ENCODE peak calls at places on chromosomes 3 and 15, in seven cellular contexts. P is coronary artery, F is astrocyte of the spinal cord, S is epithelial cell of esophagus, V is PC-9, J is A549, W is GM06990. D is an unnamed sample.

GRCh38 chr3:184168363-184169120 is 6.1 kb upstream of the AP2M1 start:
- DNase-seq in F (peak), S (peak), V (no peak), J (no peak), P (no peak), W (no peak), D (no peak)

GRCh38 chr3:58004972-58005371 is 3.2 kb upstream of the FLNB start:
- DNase-seq in P (no peak), V (peak), S (peak), J (no peak), F (peak), W (no peak), D (no peak)

GRCh38 chr3:44077267-44077666 is 164.4 kb upstream of the TOPAZ1 start:
- DNase-seq in F (no peak), S (peak), J (no peak), W (no peak), V (no peak), P (no peak), D (no peak)

GRCh38 chr3:149339931-149340309 is 6.5 kb upstream of the TM4SF18 start:
- DNase-seq in F (peak), P (peak), J (peak), S (peak), V (peak), W (no peak), D (peak)

GRCh38 chr3:136444581-136444980 is 194.4 kb downstream of the PCCB start:
- DNase-seq in F (no peak), S (no peak), P (no peak), V (no peak), J (no peak), W (no peak), D (no peak)

GRCh38 chr3:153055779-153056178 is 106.2 kb upstream of the RAP2B start:
- DNase-seq in W (no peak), P (no peak), F (no peak), V (no peak), J (no peak), S (no peak), D (no peak)

GRCh38 chr15:88378259-88378658 is 88.9 kb downstream of the MRPL46 start:
- DNase-seq in P (no peak), J (no peak), V (no peak), W (no peak), F (peak), S (no peak), D (no peak)

GRCh38 chr3:160402249-160403027 is 3.0 kb downstream of the SMC4 start:
- DNase-seq in W (no peak), S (peak), F (peak), J (no peak), V (no peak), P (no peak), D (no peak)

GRCh38 chr3:64859625-64860590 is 172.1 kb upstream of the ADAMTS9 start:
- DNase-seq in P (no peak), V (no peak), F (peak), S (no peak), W (no peak), J (no peak), D (no peak)

GRCh38 chr3:27224197-27224596 is 145.0 kb downstream of the NEK10 start:
- DNase-seq in S (peak), V (no peak), P (no peak), F (no peak), J (no peak), W (no peak), D (no peak)

GRCh38 chr3:63130625-63131024 is 147.5 kb upstream of the SYNPR start:
- DNase-seq in J (no peak), P (no peak), V (no peak), W (no peak), S (no peak), F (no peak), D (no peak)

GRCh38 chr15:45150481-45150880 is 20.7 kb downstream of the DUOX1 start:
- DNase-seq in F (no peak), W (no peak), J (no peak), P (no peak), S (no peak), V (no peak), D (no peak)

GRCh38 chr15:29676961-29677402 is 145.3 kb downstream of the TJP1 start:
- DNase-seq in S (peak), P (no peak), F (peak), V (no peak), J (peak), W (no peak), D (no peak)

GRCh38 chr3:99505646-99506269 is 132.6 kb upstream of the COL8A1 start:
- DNase-seq in J (peak), P (no peak), W (peak), S (peak), V (no peak), F (peak), D (peak)

GRCh38 chr3:9352917-9353823 is 9.7 kb upstream of the THUMPD3 start:
- DNase-seq in S (peak), J (peak), P (no peak), V (peak), W (no peak), F (peak), D (peak)

GRCh38 chr3:165343185-165343584 is 147.0 kb upstream of the SLITRK3 start:
- DNase-seq in F (no peak), P (no peak), W (no peak), S (no peak), J (no peak), V (no peak), D (no peak)

GRCh38 chr15:66080791-66081475 is 172.6 kb downstream of the MEGF11 start:
- DNase-seq in V (peak), F (peak), J (peak), W (no peak), P (no peak), S (peak), D (no peak)

GRCh38 chr3:152346058-152346457 is 77.3 kb downstream of the MBNL1 start:
- DNase-seq in V (no peak), S (no peak), F (no peak), J (no peak), W (no peak), P (no peak), D (no peak)

GRCh38 chr15:51622269-51623180 is at the start of gene DMXL2:
- DNase-seq in P (peak), S (peak), W (peak), F (peak), J (peak), V (peak), D (peak)

GRCh38 chr3:122691195-122691594 is 10.6 kb downstream of the PARP14 start:
- DNase-seq in J (peak), W (no peak), S (peak), V (no peak), P (no peak), F (peak), D (peak)

GRCh38 chr3:10428393-10429091 is 76.8 kb downstream of the ATP2B2 start:
- DNase-seq in F (no peak), V (no peak), P (no peak), W (no peak), S (no peak), J (no peak), D (no peak)
- H3K4me3 ChIP-seq in F (no peak), V (no peak), P (no peak), W (no peak), S (no peak), J (no peak), D (no peak)

DNA sequence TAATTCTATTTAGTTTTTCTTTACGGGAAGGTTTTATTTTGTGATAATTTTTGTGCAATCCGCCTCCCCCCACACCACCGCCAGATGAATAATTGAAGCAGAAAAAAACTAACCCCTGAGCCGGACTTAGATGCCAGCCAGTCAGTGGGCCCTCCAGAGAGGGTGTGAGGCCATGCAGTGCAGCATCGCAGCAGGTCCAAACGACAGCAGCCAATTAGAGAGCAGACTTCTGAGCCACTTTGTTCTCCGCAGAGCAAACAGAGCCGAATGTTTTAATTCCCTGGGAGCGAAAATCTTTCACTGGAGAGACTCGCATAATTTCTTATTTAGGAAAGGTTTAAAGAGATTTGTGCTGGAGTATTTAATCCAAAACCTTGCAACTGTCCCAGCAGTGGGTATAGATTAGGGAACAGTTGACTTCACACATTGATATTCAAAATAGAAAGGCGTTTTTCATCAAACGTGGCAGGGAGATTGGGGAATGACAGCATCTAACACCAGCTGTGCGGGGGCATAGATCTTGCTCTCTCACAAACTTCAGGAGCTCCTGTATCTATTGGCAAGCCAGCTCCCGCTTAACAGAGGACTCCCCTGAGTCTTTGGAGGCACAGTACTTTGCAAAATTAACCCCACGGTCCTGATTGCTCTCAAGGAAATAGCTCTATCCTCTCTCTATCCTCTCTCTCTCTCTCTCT is 168.1 kb downstream of the MEX3B start:
- DNase-seq in F (peak), V (no peak), W (no peak), S (no peak), P (no peak), J (no peak), D (no peak)
- TF ChIP-seq CTCF in F (no peak), V (no peak), W (no peak), S (no peak), P (no peak), J (no peak), D (no peak)

DNA sequence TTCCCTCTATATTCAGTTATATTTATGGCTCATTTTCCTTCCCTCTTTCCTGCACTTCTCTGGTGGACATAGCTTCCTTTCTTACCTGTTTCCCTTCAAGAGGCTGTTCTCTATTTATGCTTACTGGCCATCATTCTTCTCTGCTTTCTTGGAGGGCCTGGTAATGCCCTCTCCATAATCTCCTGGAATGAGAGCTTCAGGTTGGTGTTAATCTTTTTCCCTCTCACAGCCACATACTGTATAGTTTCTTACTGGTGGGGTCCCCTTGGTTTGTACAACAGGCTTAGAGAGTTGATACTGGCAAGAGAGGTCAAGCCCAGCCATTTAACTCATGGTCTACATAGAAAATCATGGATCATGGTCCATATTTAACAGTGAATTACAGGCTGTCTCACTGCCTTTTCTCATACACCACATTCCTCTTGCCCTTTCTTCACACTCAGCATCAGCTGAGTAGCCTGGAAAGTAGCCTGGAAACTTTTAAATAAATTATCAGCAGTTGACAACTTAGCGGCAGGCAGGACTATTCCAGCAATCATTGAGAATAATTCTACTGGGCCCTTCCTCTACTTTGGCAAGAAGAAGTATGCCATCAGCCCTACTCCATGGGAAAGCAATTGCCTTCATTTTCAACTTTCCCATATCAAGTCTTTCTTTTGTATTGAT is 38.0 kb upstream of the DPH6 start:
- DNase-seq in V (no peak), P (no peak), J (no peak), W (no peak), S (no peak), F (peak), D (no peak)
- H3K4me3 ChIP-seq in V (no peak), P (no peak), J (no peak), W (no peak), S (no peak), F (no peak), D (no peak)

GRCh38 chr15:75659141-75659771 is 11.5 kb downstream of the SNX33 start:
- DNase-seq in V (no peak), F (no peak), J (no peak), W (no peak), S (no peak), P (no peak), D (no peak)

GRCh38 chr15:75661779-75662140 is 14.0 kb downstream of the SNX33 start:
- DNase-seq in P (no peak), F (no peak), J (no peak), W (no peak), V (no peak), S (no peak), D (no peak)

GRCh38 chr15:75662823-75663519 is 15.3 kb downstream of the SNX33 start:
- DNase-seq in V (no peak), S (no peak), P (no peak), F (no peak), J (no peak), W (no peak), D (no peak)

GRCh38 chr15:75659928-75660645 is 12.4 kb downstream of the SNX33 start:
- DNase-seq in P (no peak), W (no peak), J (no peak), S (no peak), V (no peak), F (no peak), D (no peak)

GRCh38 chr15:75661041-75661778 is 13.5 kb downstream of the SNX33 start:
- DNase-seq in S (peak), J (peak), F (peak), V (peak), P (peak), W (no peak), D (peak)
- TF ChIP-seq CTCF in S (no peak), J (no peak), F (no peak), V (no peak), P (no peak), W (no peak), D (no peak)

DNA sequence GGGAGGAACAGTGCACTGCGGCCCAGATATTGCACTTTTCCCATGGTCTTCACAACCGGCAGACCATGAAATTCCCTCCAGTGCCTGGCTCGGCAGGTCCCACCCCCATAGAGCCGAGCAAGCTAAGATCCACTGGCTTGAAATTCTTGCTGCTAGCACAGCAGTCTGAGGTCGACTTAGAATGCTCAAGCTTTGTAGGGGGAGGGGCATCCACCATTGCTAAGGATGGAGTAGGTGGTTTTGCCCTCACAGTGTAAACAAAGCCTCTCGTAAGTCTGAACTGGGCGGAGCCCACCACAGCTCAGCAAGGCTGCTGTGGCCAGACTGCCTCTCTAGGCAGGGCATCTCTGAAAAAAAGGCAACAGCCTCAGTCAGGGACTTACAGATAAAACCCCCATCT is 156.3 kb downstream of the FRMD5 start:
- DNase-seq in W (no peak), P (no peak), S (no peak), V (peak), F (peak), J (peak), D (no peak)
- H3K4me3 ChIP-seq in W (no peak), P (no peak), S (no peak), V (no peak), F (no peak), J (no peak), D (no peak)

DNA sequence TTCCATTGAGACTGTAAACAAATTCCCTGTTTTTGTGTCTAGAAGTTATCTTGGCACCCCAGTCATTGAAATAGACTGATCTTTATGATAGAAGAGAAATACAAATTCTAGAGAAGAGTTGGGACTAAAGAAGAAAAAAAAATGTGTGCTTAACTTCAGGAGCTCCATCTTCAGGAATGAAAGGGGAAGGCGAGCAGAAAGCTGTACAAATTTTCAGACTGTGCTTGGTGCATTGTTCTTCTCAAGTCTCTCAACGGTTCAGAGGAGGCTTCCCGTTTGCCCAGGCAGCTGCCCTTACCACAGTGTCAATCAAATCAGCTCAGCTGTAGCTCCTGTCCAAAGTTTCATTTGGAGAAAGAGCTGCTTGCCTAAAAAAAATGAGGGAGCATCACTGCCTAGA is 41.7 kb downstream of the OXSM start:
- DNase-seq in V (no peak), F (peak), S (peak), W (no peak), J (peak), P (no peak), D (no peak)
- TF ChIP-seq CTCF in V (no peak), F (peak), S (peak), W (peak), J (peak), P (no peak), D (peak)

GRCh38 chr15:90063733-90064247 is 38.5 kb downstream of the IDH2 start:
- DNase-seq in F (no peak), J (no peak), V (no peak), S (no peak), P (no peak), W (no peak), D (no peak)
- H3K4me3 ChIP-seq in F (no peak), J (no peak), V (no peak), S (no peak), P (no peak), W (no peak), D (no peak)

GRCh38 chr3:167913218-167913902 is 177.8 kb downstream of the SERPINI1 start:
- DNase-seq in W (no peak), F (peak), S (peak), V (no peak), J (peak), P (no peak), D (peak)
- TF ChIP-seq CTCF in W (no peak), F (peak), S (no peak), V (no peak), J (no peak), P (no peak), D (no peak)

DNA sequence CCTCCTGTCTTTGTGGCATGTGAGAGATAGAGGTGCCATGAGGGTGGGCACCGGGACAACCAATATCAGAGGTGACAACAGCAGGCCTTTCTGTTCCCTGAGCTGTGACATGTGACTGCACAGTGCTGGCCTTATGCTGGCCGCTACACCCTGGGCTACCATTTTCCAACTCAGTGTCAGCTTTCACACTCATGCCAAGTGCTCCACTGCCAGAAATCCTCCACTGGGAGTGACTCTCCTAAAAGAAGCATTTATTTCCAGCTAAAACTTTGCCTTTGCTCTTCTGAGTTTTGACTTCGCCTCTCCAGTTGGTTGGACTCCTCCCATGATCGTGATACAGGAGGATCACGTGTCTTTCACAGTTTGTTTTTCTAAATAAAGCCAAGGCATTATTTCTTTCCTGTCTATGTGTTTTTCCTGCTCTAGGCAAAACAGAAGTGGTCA is 31.4 kb downstream of the CA12 start:
- DNase-seq in V (no peak), F (no peak), P (no peak), S (no peak), W (no peak), J (no peak), D (no peak)
- H3K4me3 ChIP-seq in V (no peak), F (no peak), P (no peak), S (no peak), W (no peak), J (no peak), D (no peak)